ENCODE peak calls at places on chromosomes 6 and 20, in six cellular contexts. K is Peyer's patch, Z is neural crest cell, W is astrocyte of the spinal cord, A is GM23338, B is foreskin fibroblast. J is an unnamed sample.

GRCh38 chr20:48832423-48832735 is 4.6 kb upstream of the PREX1 start:
- DNase-seq in Z (no peak), K (no peak), A (no peak), W (no peak), B (no peak), J (no peak)

GRCh38 chr6:164085552-164086325 is 671.2 kb downstream of the QKI start:
- DNase-seq in W (peak), A (peak), Z (peak), B (no peak), K (no peak), J (no peak)

GRCh38 chr6:137165375-137166246 is 7.8 kb downstream of the IL22RA2 start:
- DNase-seq in A (no peak), W (no peak), K (peak), B (no peak), Z (no peak), J (no peak)

GRCh38 chr20:35001596-35002362 is 46.1 kb downstream of the MYH7B start:
- DNase-seq in K (no peak), Z (no peak), A (peak), B (no peak), W (no peak), J (no peak)

GRCh38 chr6:154981071-154981373 is 14.1 kb upstream of the TIAM2 start:
- DNase-seq in K (no peak), B (no peak), W (no peak), Z (no peak), A (no peak), J (no peak)

GRCh38 chr6:15616266-15616665 is 46.6 kb downstream of the DTNBP1 start:
- DNase-seq in K (no peak), W (no peak), A (peak), B (no peak), Z (no peak), J (no peak)

GRCh38 chr6:44569931-44570385 is 182.5 kb downstream of the CDC5L start:
- DNase-seq in Z (no peak), K (no peak), B (peak), A (no peak), W (peak), J (no peak)

GRCh38 chr20:37393196-37393862 is 47.4 kb downstream of the SRC start:
- DNase-seq in K (no peak), A (no peak), Z (no peak), W (no peak), B (no peak), J (no peak)

GRCh38 chr6:28082939-28083338 is 2.6 kb downstream of the ZNF165 start:
- DNase-seq in K (no peak), Z (no peak), A (no peak), W (no peak), B (no peak), J (no peak)

GRCh38 chr6:159871911-159872310 is 18.9 kb upstream of the MAS1 start:
- DNase-seq in B (no peak), Z (no peak), A (no peak), K (no peak), W (no peak), J (no peak)

GRCh38 chr6:46378882-46379405 is 112.3 kb downstream of the RCAN2 start:
- DNase-seq in W (no peak), B (no peak), K (no peak), Z (no peak), A (no peak), J (no peak)

GRCh38 chr6:7821426-7821825 is 89.2 kb downstream of the TXNDC5 start:
- DNase-seq in K (no peak), W (no peak), A (no peak), B (no peak), Z (no peak), J (no peak)

GRCh38 chr6:144266091-144266649 is 19.0 kb upstream of the UTRN start:
- DNase-seq in K (no peak), Z (no peak), B (peak), A (peak), W (peak), J (peak)

GRCh38 chr20:56601166-56601565 is 27.9 kb upstream of the TFAP2C start:
- DNase-seq in K (no peak), A (no peak), Z (no peak), B (no peak), W (no peak), J (no peak)

GRCh38 chr6:43077981-43078411 is 1.9 kb downstream of the PTK7 start:
- DNase-seq in A (no peak), K (no peak), W (no peak), Z (no peak), B (peak), J (no peak)
- TF ChIP-seq CTCF in A (no peak), K (no peak), W (no peak), Z (no peak), B (no peak), J (no peak)

DNA sequence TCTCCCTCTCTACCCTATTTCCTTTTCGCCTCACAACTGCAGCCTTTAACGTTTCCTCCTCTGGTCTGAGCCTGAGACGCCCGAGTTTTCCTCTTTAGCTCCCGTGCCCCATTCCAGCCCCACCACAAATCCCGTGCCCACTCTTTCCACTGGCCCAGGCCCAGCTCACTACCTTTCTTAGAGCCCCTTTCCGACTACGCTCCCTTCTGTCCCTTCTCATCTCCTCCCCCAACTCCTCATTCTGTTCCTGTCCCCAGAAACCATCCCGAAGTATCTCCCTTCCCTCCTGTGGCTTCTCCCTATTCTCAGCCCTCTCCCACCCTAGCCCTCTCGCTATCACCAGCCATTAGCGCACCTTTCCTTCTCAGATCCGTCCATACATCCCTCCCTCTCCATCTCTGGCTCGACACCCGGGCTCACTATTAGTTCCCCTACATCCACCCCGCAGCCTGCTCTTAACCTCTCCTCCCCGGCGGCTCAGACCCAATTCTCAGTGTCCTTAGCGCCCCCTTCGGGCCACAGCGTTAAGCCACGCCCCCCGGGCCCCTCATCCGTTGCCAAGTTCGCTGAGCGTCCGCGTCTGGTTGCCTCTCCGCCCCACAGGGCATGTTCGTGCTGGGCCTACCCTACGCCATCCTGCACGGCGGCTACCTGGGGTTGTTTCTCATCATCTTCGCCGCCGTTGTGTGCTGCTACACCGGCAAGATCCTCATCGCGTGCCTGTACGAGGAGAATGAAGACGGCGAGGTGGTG is 2.7 kb downstream of the SLC32A1 start:
- DNase-seq in W (no peak), B (no peak), Z (peak), A (peak), K (no peak), J (no peak)
- TF ChIP-seq CTCF in W (peak), B (no peak), Z (peak), A (peak), K (no peak), J (no peak)

GRCh38 chr6:42230320-42231034 is 12.8 kb upstream of the MRPS10 start:
- DNase-seq in K (no peak), W (peak), A (peak), Z (no peak), B (no peak), J (no peak)
- TF ChIP-seq CTCF in K (no peak), W (peak), A (peak), Z (peak), B (peak), J (peak)

GRCh38 chr6:90082847-90083246 is 188.6 kb downstream of the GJA10 start:
- DNase-seq in B (no peak), K (no peak), W (no peak), Z (no peak), A (no peak), J (no peak)
- TF ChIP-seq CTCF in B (no peak), K (no peak), W (no peak), Z (no peak), A (no peak), J (no peak)

GRCh38 chr6:117267766-117268534 is 2.6 kb downstream of the VGLL2 start:
- DNase-seq in B (no peak), A (peak), Z (no peak), K (no peak), W (no peak), J (no peak)
- TF ChIP-seq CTCF in B (no peak), A (peak), Z (peak), K (no peak), W (peak), J (no peak)

GRCh38 chr6:140441256-140441655 is 1066.8 kb upstream of the CITED2 start:
- DNase-seq in K (no peak), W (peak), Z (peak), A (peak), B (peak), J (no peak)
- TF ChIP-seq CTCF in K (peak), W (peak), Z (peak), A (peak), B (peak), J (peak)